ENCODE peak calls at places on chromosomes 12 and 14, in seven cellular contexts. M is body of pancreas; P is heart left ventricle; W is A673; L is ovary; N is CD4-positive, CD25-positive, alpha-beta regulatory T cell; E is A549. Q is an unnamed sample.

GRCh38 chr14:38243696-38244250 is 12.1 kb downstream of the CLEC14A start:
- DNase-seq in M (no peak), P (no peak), W (no peak), L (no peak), N (no peak), E (no peak), Q (no peak)

GRCh38 chr12:57726884-57727757 is 11.4 kb downstream of the AGAP2 start:
- DNase-seq in M (peak), P (peak), W (peak), L (peak), N (no peak), E (no peak), Q (no peak)

GRCh38 chr12:8860165-8860961 is 37.9 kb downstream of the A2ML1 start:
- DNase-seq in M (peak), P (no peak), W (peak), L (peak), N (peak), E (no peak), Q (peak)

GRCh38 chr14:94110552-94111181 is at the start of gene IFI27:
- DNase-seq in M (peak), P (peak), W (no peak), L (peak), N (no peak), E (no peak), Q (no peak)

GRCh38 chr12:27474344-27474743 is 27.8 kb downstream of the SMCO2 start:
- DNase-seq in M (no peak), P (no peak), W (no peak), L (no peak), N (no peak), E (no peak), Q (no peak)

GRCh38 chr12:59067068-59067467 is 146.8 kb upstream of the LRIG3 start:
- DNase-seq in M (no peak), P (no peak), W (no peak), L (no peak), N (no peak), E (no peak), Q (no peak)

GRCh38 chr12:86456241-86456640 is 200.1 kb upstream of the MGAT4C start:
- DNase-seq in M (no peak), P (no peak), W (no peak), L (no peak), N (no peak), E (no peak), Q (no peak)

GRCh38 chr12:130633771-130634170 is 82.3 kb downstream of the RIMBP2 start:
- DNase-seq in M (peak), P (no peak), W (peak), L (no peak), N (no peak), E (no peak), Q (peak)

GRCh38 chr12:26112232-26112631 is 12.6 kb downstream of the BHLHE41 start:
- DNase-seq in M (no peak), P (no peak), W (no peak), L (no peak), N (no peak), E (no peak), Q (no peak)

GRCh38 chr14:58177125-58177524 is 22.8 kb upstream of the ACTR10 start:
- DNase-seq in M (no peak), P (no peak), W (no peak), L (no peak), N (no peak), E (no peak), Q (no peak)

GRCh38 chr12:119180380-119181040 is 1.8 kb downstream of the HSPB8 start:
- DNase-seq in M (peak), P (no peak), W (no peak), L (peak), N (no peak), E (no peak), Q (no peak)

GRCh38 chr12:27779416-27779815 is 617 bp upstream of the KLHL42 start:
- DNase-seq in M (peak), P (peak), W (no peak), L (peak), N (no peak), E (peak), Q (peak)

GRCh38 chr14:57461777-57462320 is 31.8 kb downstream of the CCDC198 start:
- DNase-seq in M (no peak), P (no peak), W (no peak), L (no peak), N (no peak), E (no peak), Q (no peak)

GRCh38 chr12:49133014-49133413 is 1.8 kb upstream of the TUBA1B start:
- DNase-seq in M (no peak), P (no peak), W (peak), L (no peak), N (no peak), E (no peak), Q (no peak)

GRCh38 chr14:50804181-50804721 is 26.7 kb downstream of the NIN start:
- DNase-seq in M (no peak), P (no peak), W (no peak), L (no peak), N (no peak), E (no peak), Q (no peak)

GRCh38 chr14:87133073-87133815 is 859.7 kb downstream of the GALC start:
- DNase-seq in M (no peak), P (peak), W (peak), L (no peak), N (no peak), E (no peak), Q (no peak)

GRCh38 chr14:50003213-50004021 is 110.5 kb downstream of the ARF6 start:
- DNase-seq in M (peak), P (peak), W (peak), L (peak), N (peak), E (peak), Q (peak)

GRCh38 chr14:101234588-101234937 is 326.7 kb upstream of the DIO3 start:
- DNase-seq in M (no peak), P (no peak), W (no peak), L (no peak), N (no peak), E (no peak), Q (no peak)

GRCh38 chr14:101215936-101216335 is 312.4 kb upstream of the RTL1 start:
- DNase-seq in M (no peak), P (no peak), W (no peak), L (no peak), N (no peak), E (no peak), Q (no peak)

GRCh38 chr14:34496679-34497513 is 34.9 kb upstream of the SPTSSA start:
- DNase-seq in M (peak), P (peak), W (peak), L (peak), N (no peak), E (peak), Q (peak)

GRCh38 chr14:88323520-88324199 is 591 bp upstream of the KCNK10 start:
- DNase-seq in M (peak), P (no peak), W (peak), L (no peak), N (no peak), E (no peak), Q (no peak)

GRCh38 chr14:105487449-105487985 is 831 bp downstream of the CRIP1 start:
- DNase-seq in M (no peak), P (peak), W (no peak), L (no peak), N (peak), E (no peak), Q (no peak)

GRCh38 chr12:124463341-124463861 is 104.0 kb downstream of the NCOR2 start:
- DNase-seq in M (peak), P (no peak), W (peak), L (no peak), N (no peak), E (no peak), Q (no peak)

GRCh38 chr14:59705866-59706265 is 129.3 kb upstream of the CCDC175 start:
- DNase-seq in M (no peak), P (no peak), W (no peak), L (no peak), N (no peak), E (no peak), Q (no peak)

GRCh38 chr14:89294060-89294459 is 123.0 kb downstream of the FOXN3 start:
- DNase-seq in M (peak), P (peak), W (no peak), L (no peak), N (no peak), E (no peak), Q (no peak)

GRCh38 chr14:73738518-73739173 is 24.5 kb upstream of the PNMA1 start:
- DNase-seq in M (no peak), P (no peak), W (no peak), L (no peak), N (no peak), E (no peak), Q (no peak)

GRCh38 chr12:59403259-59403932 is 192.4 kb upstream of the SLC16A7 start:
- DNase-seq in M (peak), P (peak), W (peak), L (peak), N (peak), E (peak), Q (peak)

GRCh38 chr14:98210045-98210678 is 1061.8 kb downstream of the BCL11B start:
- DNase-seq in M (no peak), P (no peak), W (peak), L (no peak), N (peak), E (no peak), Q (no peak)

GRCh38 chr12:131287938-131288797 is 334.5 kb downstream of the ADGRD1 start:
- DNase-seq in M (no peak), P (no peak), W (no peak), L (peak), N (no peak), E (no peak), Q (no peak)

GRCh38 chr12:104668274-104668718 is 211.5 kb downstream of the CHST11 start:
- DNase-seq in M (no peak), P (peak), W (no peak), L (peak), N (no peak), E (no peak), Q (peak)

GRCh38 chr12:21542412-21542811 is 16.3 kb downstream of the SPX start:
- DNase-seq in M (no peak), P (no peak), W (no peak), L (no peak), N (no peak), E (no peak), Q (no peak)

GRCh38 chr14:77799863-77800730 is at the start of gene ADCK1:
- DNase-seq in M (peak), P (peak), W (peak), L (peak), N (peak), E (peak), Q (peak)

GRCh38 chr12:42669471-42669997 is 80.0 kb upstream of the PRICKLE1 start:
- DNase-seq in M (no peak), P (no peak), W (no peak), L (no peak), N (no peak), E (no peak), Q (no peak)

GRCh38 chr12:116520801-116521471 is 38.2 kb upstream of the MAP1LC3B2 start:
- DNase-seq in M (no peak), P (no peak), W (peak), L (no peak), N (no peak), E (no peak), Q (no peak)

DNA sequence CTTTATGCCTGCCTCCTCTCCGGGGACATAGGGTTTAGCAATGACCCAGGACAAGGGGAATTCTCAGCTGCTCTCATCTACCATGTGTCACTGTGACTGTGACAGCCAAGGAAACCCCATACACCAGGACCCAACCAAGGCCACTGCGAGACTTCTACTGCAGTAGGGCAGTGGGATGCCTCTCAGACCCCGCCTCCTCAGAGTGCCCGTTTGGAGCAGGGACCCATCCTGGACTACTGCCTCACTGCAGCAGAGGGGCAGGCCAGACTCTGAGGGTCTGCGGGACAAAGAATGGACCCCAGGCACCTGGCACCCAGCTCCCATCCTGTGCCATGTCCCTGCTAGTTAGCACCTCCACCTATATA is 71.3 kb upstream of the DDX11 start:
- DNase-seq in M (no peak), P (no peak), W (no peak), L (no peak), N (no peak), E (no peak), Q (no peak)
- H3K27ac ChIP-seq in M (no peak), P (no peak), W (no peak), L (no peak), N (no peak), E (no peak), Q (no peak)

DNA sequence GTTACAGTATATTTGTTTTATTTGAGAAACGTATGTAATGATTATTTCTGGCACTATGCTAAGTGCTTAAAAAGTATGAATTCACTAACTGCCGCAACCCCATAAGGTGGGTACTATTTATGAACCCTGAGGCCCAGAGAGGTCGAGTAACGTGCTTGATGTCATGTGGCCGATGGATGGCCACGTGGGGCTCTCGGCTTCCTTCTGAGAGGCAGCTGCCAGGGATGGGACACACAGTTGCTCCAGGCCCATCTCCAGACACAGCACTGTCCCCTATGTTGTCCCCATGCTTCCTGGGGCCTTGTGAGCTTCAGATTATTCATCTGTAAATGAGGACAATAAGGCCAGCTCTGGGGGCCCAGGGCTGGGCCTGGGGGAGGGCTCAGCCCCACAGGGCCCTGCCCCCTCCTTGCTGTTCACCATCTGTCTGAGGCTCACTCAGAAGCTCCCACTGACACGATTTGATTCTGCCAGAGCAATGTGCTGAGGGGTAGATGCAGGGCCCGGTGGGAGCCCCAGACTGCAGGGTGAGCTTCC is 115.0 kb downstream of the CALM1 start:
- DNase-seq in M (no peak), P (no peak), W (no peak), L (no peak), N (no peak), E (no peak), Q (no peak)
- H3K27ac ChIP-seq in M (peak), P (no peak), W (no peak), L (no peak), N (no peak), E (peak), Q (peak)

DNA sequence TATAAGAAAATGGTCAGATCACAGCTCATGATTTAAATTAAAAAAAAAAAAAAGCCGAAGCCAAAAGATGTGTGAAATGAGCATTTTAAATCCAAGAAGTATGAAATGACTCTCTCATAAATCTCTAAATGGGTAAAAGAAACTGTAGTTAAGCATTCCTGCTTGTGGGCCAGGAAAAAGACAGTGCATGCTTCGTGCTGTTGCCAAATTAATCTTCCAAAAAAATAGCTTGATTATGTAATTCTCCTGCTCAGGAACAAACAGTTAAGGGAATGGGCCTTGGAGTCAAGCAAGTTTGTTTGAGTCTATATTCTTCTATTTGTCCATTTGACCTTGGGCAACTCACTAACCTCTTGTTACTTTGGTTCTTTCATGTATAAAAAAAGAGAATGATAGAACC is 325.4 kb upstream of the SEL1L start:
- DNase-seq in M (no peak), P (no peak), W (no peak), L (no peak), N (no peak), E (no peak), Q (no peak)
- H3K27ac ChIP-seq in M (no peak), P (no peak), W (no peak), L (no peak), N (no peak), E (no peak), Q (no peak)

GRCh38 chr12:29582156-29582555 is 84.7 kb upstream of the OVCH1 start:
- DNase-seq in M (no peak), P (no peak), W (no peak), L (no peak), N (no peak), E (no peak), Q (no peak)

GRCh38 chr12:29581641-29582040 is 84.2 kb upstream of the OVCH1 start:
- DNase-seq in M (no peak), P (no peak), W (no peak), L (no peak), N (no peak), E (no peak), Q (no peak)

GRCh38 chr12:29578731-29579130 is 81.2 kb upstream of the OVCH1 start:
- DNase-seq in M (no peak), P (no peak), W (no peak), L (no peak), N (no peak), E (no peak), Q (no peak)

GRCh38 chr12:29582677-29583076 is 85.2 kb upstream of the OVCH1 start:
- DNase-seq in M (peak), P (peak), W (no peak), L (no peak), N (no peak), E (no peak), Q (peak)

DNA sequence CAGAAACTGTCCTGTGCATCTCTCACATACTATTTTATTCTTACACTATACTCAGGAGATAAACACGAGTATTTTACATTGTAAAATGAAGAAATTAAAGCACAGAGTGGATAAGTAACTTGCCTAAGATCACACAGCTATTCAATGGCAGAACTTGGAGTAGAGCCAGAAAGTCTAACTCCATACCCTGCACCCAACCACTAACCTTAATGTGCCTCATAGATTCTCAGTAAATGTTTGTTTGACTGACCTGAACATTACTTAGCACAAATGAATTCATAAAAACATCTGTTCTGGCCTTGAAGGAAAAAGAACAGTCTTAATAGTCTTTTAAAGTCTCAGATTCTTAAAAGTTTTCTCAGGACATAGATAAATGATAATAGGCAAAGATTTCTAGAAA is 83.5 kb upstream of the OVCH1 start:
- DNase-seq in M (no peak), P (no peak), W (no peak), L (no peak), N (no peak), E (no peak), Q (no peak)
- H3K27ac ChIP-seq in M (no peak), P (peak), W (no peak), L (no peak), N (no peak), E (no peak), Q (no peak)

GRCh38 chr14:70666364-70666691 is 24.6 kb downstream of the TTC9 start:
- DNase-seq in M (no peak), P (no peak), W (peak), L (no peak), N (no peak), E (no peak), Q (no peak)
- H3K27ac ChIP-seq in M (peak), P (no peak), W (peak), L (no peak), N (no peak), E (no peak), Q (no peak)

DNA sequence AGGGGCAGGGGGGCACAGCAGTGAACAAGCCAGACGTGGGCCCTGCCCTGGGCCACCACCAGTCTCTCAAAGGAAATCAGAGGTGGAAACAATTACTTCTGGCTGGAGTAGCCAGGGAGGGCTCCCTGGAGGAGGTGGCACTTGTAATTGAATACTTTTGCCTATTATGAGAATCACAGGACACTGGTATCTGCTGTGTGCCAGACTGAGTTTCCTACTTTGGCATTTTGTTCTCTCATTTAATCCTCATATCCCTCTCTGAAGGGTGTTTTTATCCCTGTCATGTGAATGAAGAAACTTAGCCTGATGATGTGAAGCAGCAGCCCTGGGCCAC is 7.2 kb downstream of the FAM222A start:
- DNase-seq in M (no peak), P (no peak), W (no peak), L (no peak), N (no peak), E (no peak), Q (no peak)
- H3K27ac ChIP-seq in M (peak), P (peak), W (no peak), L (peak), N (no peak), E (no peak), Q (peak)

DNA sequence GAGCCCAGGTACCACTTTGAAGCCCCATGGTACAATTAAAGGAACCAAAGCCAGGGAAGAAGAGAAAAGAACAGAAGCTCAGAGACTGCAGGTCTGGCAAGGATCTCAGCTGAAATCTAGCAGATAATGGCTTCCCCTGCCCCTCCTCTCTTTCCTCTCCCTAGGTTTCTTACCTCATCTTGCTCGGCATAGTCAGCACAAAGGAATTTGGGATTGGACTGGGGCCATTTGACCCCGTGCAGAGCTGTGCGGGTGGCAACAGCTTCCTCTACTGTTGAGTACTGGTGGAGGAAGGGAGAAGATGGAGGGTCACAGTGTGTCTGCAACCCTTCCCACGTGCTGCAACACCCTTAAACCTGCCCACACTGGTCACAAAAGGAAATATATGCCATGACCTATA is 4.7 kb upstream of the CDH24 start:
- DNase-seq in M (peak), P (peak), W (peak), L (peak), N (no peak), E (peak), Q (no peak)
- H3K27ac ChIP-seq in M (peak), P (peak), W (peak), L (no peak), N (no peak), E (peak), Q (no peak)

GRCh38 chr12:3604281-3604680 is 113.3 kb downstream of the PRMT8 start:
- DNase-seq in M (no peak), P (no peak), W (no peak), L (no peak), N (no peak), E (no peak), Q (no peak)
- H3K27ac ChIP-seq in M (no peak), P (peak), W (no peak), L (peak), N (no peak), E (no peak), Q (no peak)

Q was measured in substantia nigra.